ENCODE peak calls at places on chromosome 19, in five cellular contexts. One of them, this sample, is unnamed. For H3K4me1, the result is how much of the 10 kb centered on the place peaks cover.

GRCh38 chr19:5891938-5892771 is 11.4 kb downstream of the NDUFA11 start:
- DNase-seq in lung: no peak
- DNase-seq in pancreas: no peak
- DNase-seq in colonic mucosa: peak
- DNase-seq in testis: no peak
- DNase-seq in this sample: no peak

GRCh38 chr19:40213882-40214570 is 4.2 kb downstream of the TTC9B start:
- DNase-seq in lung: no peak
- DNase-seq in pancreas: no peak
- DNase-seq in colonic mucosa: no peak
- DNase-seq in testis: no peak
- DNase-seq in this sample: no peak

GRCh38 chr19:35592226-35592625 is 6.3 kb downstream of the PMIS2 start:
- DNase-seq in lung: no peak
- DNase-seq in pancreas: peak
- DNase-seq in colonic mucosa: no peak
- DNase-seq in testis: peak
- DNase-seq in this sample: no peak

GRCh38 chr19:57886046-57886445 is 2.8 kb downstream of the ZNF814 start:
- DNase-seq in lung: no peak
- DNase-seq in pancreas: no peak
- DNase-seq in colonic mucosa: no peak
- DNase-seq in testis: no peak
- DNase-seq in this sample: no peak

GRCh38 chr19:8702350-8702749 is 3.8 kb upstream of the ACTL9 start:
- DNase-seq in lung: no peak
- DNase-seq in pancreas: no peak
- DNase-seq in colonic mucosa: no peak
- DNase-seq in testis: no peak
- DNase-seq in this sample: no peak

GRCh38 chr19:33505168-33505567 is 16.4 kb downstream of the PEPD start:
- DNase-seq in lung: no peak
- DNase-seq in pancreas: no peak
- DNase-seq in colonic mucosa: no peak
- DNase-seq in testis: no peak
- DNase-seq in this sample: no peak

GRCh38 chr19:6481541-6482342 is at the start of gene DENND1C:
- DNase-seq in lung: no peak
- DNase-seq in pancreas: no peak
- DNase-seq in colonic mucosa: no peak
- DNase-seq in testis: peak
- DNase-seq in this sample: no peak

GRCh38 chr19:18574691-18575291 is 3.1 kb downstream of the UBA52 start:
- DNase-seq in lung: no peak
- DNase-seq in pancreas: no peak
- DNase-seq in colonic mucosa: no peak
- DNase-seq in testis: no peak
- DNase-seq in this sample: no peak

GRCh38 chr19:55082023-55082851 is 6.6 kb downstream of the EPS8L1 start:
- DNase-seq in lung: no peak
- DNase-seq in pancreas: no peak
- DNase-seq in colonic mucosa: no peak
- DNase-seq in testis: peak
- DNase-seq in this sample: no peak

GRCh38 chr19:7516281-7516862 is 469 bp downstream of the ZNF358 start:
- DNase-seq in lung: no peak
- DNase-seq in pancreas: no peak
- DNase-seq in colonic mucosa: no peak
- DNase-seq in testis: no peak
- DNase-seq in this sample: no peak

GRCh38 chr19:38307597-38307996 is 3.5 kb downstream of the C19orf33 start:
- DNase-seq in lung: no peak
- DNase-seq in pancreas: no peak
- DNase-seq in colonic mucosa: no peak
- DNase-seq in testis: no peak
- DNase-seq in this sample: no peak

GRCh38 chr19:15124572-15125231 is 17.5 kb downstream of the SYDE1 start:
- DNase-seq in lung: no peak
- DNase-seq in pancreas: no peak
- DNase-seq in colonic mucosa: peak
- DNase-seq in testis: peak
- DNase-seq in this sample: no peak

GRCh38 chr19:29543381-29543780 is 17.6 kb downstream of the VSTM2B start:
- DNase-seq in lung: no peak
- DNase-seq in pancreas: no peak
- DNase-seq in colonic mucosa: no peak
- DNase-seq in testis: no peak
- DNase-seq in this sample: peak

GRCh38 chr19:28631931-28632330 is 581.0 kb downstream of the UQCRFS1 start:
- DNase-seq in lung: no peak
- DNase-seq in pancreas: no peak
- DNase-seq in colonic mucosa: no peak
- DNase-seq in testis: no peak
- DNase-seq in this sample: no peak

GRCh38 chr19:29690842-29691241 is 24.2 kb downstream of the C19orf12 start:
- DNase-seq in lung: no peak
- DNase-seq in pancreas: no peak
- DNase-seq in colonic mucosa: no peak
- DNase-seq in testis: no peak
- DNase-seq in this sample: no peak

GRCh38 chr19:27796073-27796472 is 1416.9 kb downstream of the UQCRFS1 start:
- DNase-seq in lung: no peak
- DNase-seq in pancreas: no peak
- DNase-seq in colonic mucosa: no peak
- DNase-seq in testis: no peak
- DNase-seq in this sample: no peak

GRCh38 chr19:18044825-18045304 is 36.9 kb downstream of the ARRDC2 start:
- DNase-seq in lung: peak
- DNase-seq in pancreas: peak
- DNase-seq in colonic mucosa: peak
- DNase-seq in testis: peak
- DNase-seq in this sample: peak

GRCh38 chr19:7199613-7200533 is 94.3 kb downstream of the INSR start:
- DNase-seq in lung: no peak
- DNase-seq in pancreas: peak
- DNase-seq in colonic mucosa: peak
- DNase-seq in testis: no peak
- DNase-seq in this sample: no peak

GRCh38 chr19:38647368-38647965 is at the start of gene ACTN4:
- DNase-seq in lung: peak
- DNase-seq in pancreas: peak
- DNase-seq in colonic mucosa: peak
- DNase-seq in testis: peak
- DNase-seq in this sample: peak

GRCh38 chr19:45136507-45137178 is 24.1 kb downstream of the NKPD1 start:
- DNase-seq in lung: no peak
- DNase-seq in pancreas: no peak
- DNase-seq in colonic mucosa: no peak
- DNase-seq in testis: no peak
- DNase-seq in this sample: no peak

GRCh38 chr19:7789447-7789846 is 26.4 kb downstream of the CLEC4M start:
- DNase-seq in lung: no peak
- DNase-seq in pancreas: no peak
- DNase-seq in colonic mucosa: peak
- DNase-seq in testis: no peak
- DNase-seq in this sample: no peak

GRCh38 chr19:3671680-3672574 is 28.3 kb downstream of the PIP5K1C start:
- DNase-seq in lung: no peak
- DNase-seq in pancreas: no peak
- DNase-seq in colonic mucosa: no peak
- DNase-seq in testis: no peak
- DNase-seq in this sample: no peak

GRCh38 chr19:4208385-4209094 is 20.8 kb upstream of the EBI3 start:
- DNase-seq in lung: no peak
- DNase-seq in pancreas: no peak
- DNase-seq in colonic mucosa: peak
- DNase-seq in testis: no peak
- DNase-seq in this sample: no peak

GRCh38 chr19:33488826-33489225 is 32.8 kb downstream of the PEPD start:
- DNase-seq in lung: no peak
- DNase-seq in pancreas: no peak
- DNase-seq in colonic mucosa: no peak
- DNase-seq in testis: no peak
- DNase-seq in this sample: peak

GRCh38 chr19:46860846-46861690 is at the start of gene ARHGAP35:
- DNase-seq in lung: no peak
- DNase-seq in pancreas: peak
- DNase-seq in colonic mucosa: peak
- DNase-seq in testis: no peak
- DNase-seq in this sample: no peak

GRCh38 chr19:38656171-38656981 is 8.9 kb downstream of the ACTN4 start:
- DNase-seq in lung: no peak
- DNase-seq in pancreas: no peak
- DNase-seq in colonic mucosa: no peak
- DNase-seq in testis: no peak
- DNase-seq in this sample: no peak

GRCh38 chr19:18306903-18307681 is 15.8 kb downstream of the LSM4 start:
- DNase-seq in lung: no peak
- DNase-seq in pancreas: no peak
- DNase-seq in colonic mucosa: no peak
- DNase-seq in testis: no peak
- DNase-seq in this sample: no peak

GRCh38 chr19:45954132-45954531 is 19.5 kb downstream of the NOVA2 start:
- DNase-seq in lung: no peak
- DNase-seq in pancreas: no peak
- DNase-seq in colonic mucosa: no peak
- DNase-seq in testis: no peak
- DNase-seq in this sample: no peak

GRCh38 chr19:47778954-47779351 is 450 bp downstream of the SELENOW start:
- DNase-seq in lung: peak
- DNase-seq in pancreas: peak
- DNase-seq in colonic mucosa: peak
- DNase-seq in testis: no peak
- DNase-seq in this sample: peak

GRCh38 chr19:17074628-17075034 is 621 bp downstream of the HAUS8 start:
- DNase-seq in lung: no peak
- DNase-seq in pancreas: no peak
- DNase-seq in colonic mucosa: no peak
- DNase-seq in testis: no peak
- DNase-seq in this sample: no peak

GRCh38 chr19:46924874-46925547 is 64.2 kb downstream of the ARHGAP35 start:
- DNase-seq in lung: no peak
- DNase-seq in pancreas: no peak
- DNase-seq in colonic mucosa: peak
- DNase-seq in testis: no peak
- DNase-seq in this sample: no peak

GRCh38 chr19:11382898-11383705 is 1.0 kb downstream of the EPOR start:
- DNase-seq in lung: peak
- DNase-seq in pancreas: peak
- DNase-seq in colonic mucosa: peak
- DNase-seq in testis: peak
- DNase-seq in this sample: peak

GRCh38 chr19:31459430-31459829 is 110.2 kb upstream of the TSHZ3 start:
- DNase-seq in lung: no peak
- DNase-seq in pancreas: no peak
- DNase-seq in colonic mucosa: no peak
- DNase-seq in testis: no peak
- DNase-seq in this sample: no peak

GRCh38 chr19:3788991-3789778 is 3.0 kb upstream of the MATK start:
- DNase-seq in lung: no peak
- DNase-seq in pancreas: no peak
- DNase-seq in colonic mucosa: no peak
- DNase-seq in testis: no peak
- DNase-seq in this sample: no peak

GRCh38 chr19:532578-533484 is 1.3 kb downstream of the CDC34 start:
- DNase-seq in lung: peak
- DNase-seq in pancreas: peak
- DNase-seq in colonic mucosa: peak
- DNase-seq in testis: peak
- DNase-seq in this sample: peak
- TF ChIP-seq CTCF in lung: no peak
- TF ChIP-seq CTCF in pancreas: no peak
- TF ChIP-seq CTCF in colonic mucosa: peak
- TF ChIP-seq CTCF in testis: peak
- TF ChIP-seq CTCF in this sample: peak

GRCh38 chr19:43777163-43777700 is 3.5 kb downstream of the KCNN4 start:
- DNase-seq in lung: no peak
- DNase-seq in pancreas: no peak
- DNase-seq in colonic mucosa: no peak
- DNase-seq in testis: no peak
- DNase-seq in this sample: no peak
- H3K27ac ChIP-seq in lung: no peak
- H3K27ac ChIP-seq in pancreas: no peak
- H3K27ac ChIP-seq in colonic mucosa: peak
- H3K27ac ChIP-seq in testis: no peak
- H3K27ac ChIP-seq in this sample: no peak

DNA sequence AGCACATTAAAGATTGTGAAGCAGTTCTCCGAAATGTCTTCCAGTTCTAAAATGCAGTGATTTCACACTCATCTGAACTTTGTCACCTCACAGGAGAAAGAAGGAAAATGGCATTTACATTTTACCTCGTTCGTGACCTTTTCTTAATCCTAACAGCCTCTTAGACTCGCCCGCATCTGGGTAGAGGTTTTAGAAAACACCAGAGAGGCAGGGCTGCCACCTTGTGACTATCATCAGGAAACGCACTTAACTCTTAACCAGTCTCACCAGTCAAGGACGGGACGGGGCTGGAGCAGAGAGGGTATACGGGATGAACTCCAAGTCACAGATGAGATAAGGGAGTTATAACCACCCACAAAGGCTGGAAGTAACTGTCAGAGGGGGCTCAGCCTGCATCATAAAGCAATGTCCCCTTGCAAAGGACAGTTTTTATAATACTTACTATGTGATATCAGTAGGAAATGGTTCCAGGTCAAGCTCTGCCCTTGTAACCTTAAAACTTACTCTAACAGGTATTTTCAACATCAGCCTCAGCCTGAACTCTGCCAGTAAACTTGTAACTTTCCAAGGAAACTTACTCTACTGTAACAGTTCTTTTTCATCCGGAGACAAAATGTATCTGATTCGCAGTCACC is 8.6 kb upstream of the CEACAM6 start:
- DNase-seq in lung: peak
- DNase-seq in pancreas: peak
- DNase-seq in colonic mucosa: peak
- DNase-seq in testis: peak
- DNase-seq in this sample: no peak
- H3K4me1 ChIP-seq in lung: under half
- H3K4me1 ChIP-seq in pancreas: under half
- H3K4me1 ChIP-seq in colonic mucosa: under half
- H3K4me1 ChIP-seq in testis: under half
- H3K4me1 ChIP-seq in this sample: under half

GRCh38 chr19:49889687-49890348 is 6.9 kb downstream of the IL4I1 start:
- DNase-seq in lung: peak
- DNase-seq in pancreas: peak
- DNase-seq in colonic mucosa: peak
- DNase-seq in testis: peak
- DNase-seq in this sample: peak
- TF ChIP-seq CTCF in lung: peak
- TF ChIP-seq CTCF in pancreas: peak
- TF ChIP-seq CTCF in colonic mucosa: peak
- TF ChIP-seq CTCF in testis: peak
- TF ChIP-seq CTCF in this sample: peak

DNA sequence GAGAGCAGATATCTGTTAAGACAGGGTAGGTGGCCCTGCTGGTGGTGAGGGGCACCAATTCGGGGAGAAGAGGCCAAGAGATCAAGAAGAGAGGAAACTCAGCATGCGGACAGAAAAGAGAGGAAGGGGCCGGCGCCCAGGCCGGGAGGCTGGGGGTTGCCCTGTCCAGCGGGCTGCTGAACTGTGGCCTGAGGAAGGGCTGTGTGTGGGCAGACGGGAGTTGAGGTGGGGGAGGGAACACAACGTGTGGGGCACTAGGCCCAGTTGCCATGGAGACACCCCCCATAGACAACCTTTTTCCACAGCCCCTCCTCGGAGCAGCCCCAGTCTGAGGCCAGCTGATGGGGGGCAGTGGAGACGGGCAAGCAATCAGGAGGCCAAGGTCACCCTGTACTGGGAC is 2.5 kb upstream of the CACNG8 start:
- DNase-seq in lung: no peak
- DNase-seq in pancreas: no peak
- DNase-seq in colonic mucosa: no peak
- DNase-seq in testis: no peak
- DNase-seq in this sample: no peak
- H3K27ac ChIP-seq in lung: no peak
- H3K27ac ChIP-seq in pancreas: no peak
- H3K27ac ChIP-seq in colonic mucosa: no peak
- H3K27ac ChIP-seq in testis: no peak
- H3K27ac ChIP-seq in this sample: no peak

This sample was measured in tibial artery.